ENCODE peak calls at places on chromosomes 3 and 15, in nine cellular contexts. L is left ventricle myocardium inferior, G is GM20000, Q is left lung, J is fibroblast of pulmonary artery, T is BE2C, M is adrenal gland, S is nephron progenitor cell, W is psoas muscle. K is an unnamed sample.
A peak's percentile ranks its signal among the peaks of the same experiment; 100 is the strongest.

GRCh38 chr15:81485806-81486205 is 111.8 kb upstream of the TMC3 start:
- DNase-seq in L (no peak), G (no peak), Q (no peak), J (no peak), T (peak; percentile 34), M (no peak), S (no peak), W (no peak), K (no peak)

GRCh38 chr15:33587773-33588172 is 277.0 kb downstream of the RYR3 start:
- DNase-seq in L (no peak), G (no peak), Q (no peak), J (peak; percentile 83), T (no peak), M (peak; percentile 66), S (no peak), W (no peak), K (no peak)

GRCh38 chr3:5431811-5432378 is 244.4 kb downstream of the EDEM1 start:
- DNase-seq in L (no peak), G (no peak), Q (no peak), J (no peak), T (no peak), M (no peak), S (no peak), W (no peak), K (no peak)

GRCh38 chr3:100400424-100400781 is 486 bp downstream of the TOMM70 start:
- DNase-seq in L (no peak), G (no peak), Q (no peak), J (peak; percentile 16), T (peak; percentile 23), M (peak; percentile 60), S (no peak), W (no peak), K (peak; percentile 35)

GRCh38 chr3:60017631-60018030 is 967.8 kb upstream of the CFAP20DC start:
- DNase-seq in L (no peak), G (peak; percentile 2), Q (no peak), J (no peak), T (no peak), M (no peak), S (no peak), W (no peak), K (peak; percentile 36)

GRCh38 chr3:126355777-126356372 is 1.3 kb downstream of the KLF15 start:
- DNase-seq in L (peak; percentile 98), G (peak; percentile 59), Q (peak; percentile 93), J (peak; percentile 94), T (peak; percentile 98), M (peak; percentile 99), S (peak; percentile 84), W (peak; percentile 98), K (no peak)

GRCh38 chr3:176183181-176183580 is 1014.1 kb downstream of the TBL1XR1 start:
- DNase-seq in L (no peak), G (no peak), Q (no peak), J (no peak), T (no peak), M (no peak), S (no peak), W (no peak), K (no peak)

GRCh38 chr3:139675327-139675726 is 2.4 kb downstream of the NMNAT3 start:
- DNase-seq in L (no peak), G (no peak), Q (no peak), J (no peak), T (no peak), M (no peak), S (no peak), W (no peak), K (no peak)

GRCh38 chr15:28006116-28006911 is 92.8 kb downstream of the OCA2 start:
- DNase-seq in L (no peak), G (no peak), Q (peak; percentile 28), J (no peak), T (no peak), M (no peak), S (no peak), W (no peak), K (no peak)

GRCh38 chr3:32571192-32571485 is 481 bp upstream of the DYNC1LI1 start:
- DNase-seq in L (no peak), G (no peak), Q (no peak), J (no peak), T (no peak), M (no peak), S (no peak), W (no peak), K (no peak)

GRCh38 chr3:32403663-32404062 is 12.0 kb downstream of the CMTM7 start:
- DNase-seq in L (no peak), G (no peak), Q (no peak), J (no peak), T (no peak), M (peak; percentile 5), S (no peak), W (no peak), K (no peak)

GRCh38 chr3:196127308-196128040 is 45.6 kb upstream of the TFRC start:
- DNase-seq in L (no peak), G (no peak), Q (no peak), J (no peak), T (no peak), M (no peak), S (no peak), W (no peak), K (no peak)

GRCh38 chr15:58684751-58685150 is 64.8 kb downstream of the ADAM10 start:
- DNase-seq in L (no peak), G (no peak), Q (no peak), J (no peak), T (no peak), M (no peak), S (no peak), W (no peak), K (no peak)

DNA sequence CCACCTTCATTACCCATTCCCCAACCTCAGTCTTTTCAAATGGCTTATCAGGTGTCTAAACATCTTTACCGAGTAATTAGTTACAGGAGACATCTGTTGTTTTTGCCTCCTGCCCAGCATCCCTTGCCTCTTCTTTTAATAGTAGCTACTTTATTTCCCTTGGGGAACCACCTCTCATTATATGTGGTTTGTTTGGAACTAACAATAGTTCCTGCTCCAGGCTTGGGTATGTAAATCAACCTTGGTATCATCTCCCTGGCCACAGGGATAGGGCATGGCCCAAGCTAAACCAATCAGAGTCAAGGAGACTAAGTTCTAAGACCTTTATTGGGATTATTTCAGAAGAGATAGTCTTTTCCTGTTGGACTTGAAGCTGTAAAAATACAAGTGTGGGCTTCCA is 76.6 kb downstream of the ETV5 start:
- DNase-seq in L (no peak), G (no peak), Q (no peak), J (no peak), T (no peak), M (no peak), S (no peak), W (no peak), K (no peak)
- TF ChIP-seq CTCF in L (no peak), G (no peak), Q (no peak), J (no peak), T (no peak), M (no peak), S (no peak), W (no peak), K (no peak)

DNA sequence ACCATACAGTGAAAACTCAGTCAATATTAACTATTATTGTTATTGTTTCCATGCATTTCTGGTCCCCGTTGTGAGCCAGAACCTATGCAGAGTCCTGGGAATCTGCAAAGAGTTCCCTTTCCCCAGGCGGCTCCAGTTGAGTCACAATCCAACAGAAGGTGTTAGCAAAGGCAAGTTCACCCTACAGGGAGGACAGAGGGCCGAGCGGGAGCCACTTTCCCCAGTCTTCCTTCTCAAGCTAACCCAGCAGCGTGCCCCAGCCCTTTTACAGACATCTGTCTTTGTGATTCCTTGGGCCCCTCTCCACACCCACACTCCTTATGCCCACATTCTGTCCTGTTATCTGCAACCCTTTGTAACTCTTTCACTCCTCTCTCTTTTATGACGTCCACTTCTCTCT is 13.1 kb upstream of the LTF start:
- DNase-seq in L (no peak), G (no peak), Q (no peak), J (no peak), T (no peak), M (no peak), S (no peak), W (no peak), K (no peak)
- TF ChIP-seq CTCF in L (no peak), G (no peak), Q (no peak), J (no peak), T (no peak), M (no peak), S (no peak), W (no peak), K (no peak)

DNA sequence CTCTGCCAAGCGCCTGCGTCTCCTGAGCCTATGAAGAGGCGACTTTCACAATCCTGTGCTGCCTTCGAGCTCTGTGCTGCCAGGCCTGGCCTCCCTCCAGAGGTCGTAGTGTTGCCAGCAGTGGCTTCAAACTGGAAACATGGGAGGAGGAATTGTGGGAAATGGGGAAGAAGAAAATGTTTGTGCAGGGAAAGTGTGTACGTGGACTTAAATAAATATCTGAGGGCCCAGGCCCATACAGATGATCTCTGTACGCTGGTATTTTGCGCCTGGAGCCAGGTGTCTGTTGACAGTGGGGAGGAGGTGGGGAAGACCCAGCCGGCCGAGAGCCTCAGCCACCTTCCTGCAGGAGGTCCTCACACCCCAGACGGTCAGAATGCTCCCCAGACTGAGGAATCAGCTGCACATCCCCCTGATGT is 44.6 kb downstream of the ZBTB38 start:
- DNase-seq in L (peak; percentile 93), G (no peak), Q (peak; percentile 88), J (peak; percentile 82), T (no peak), M (peak; percentile 97), S (no peak), W (peak; percentile 95), K (no peak)
- TF ChIP-seq CTCF in L (no peak), G (no peak), Q (no peak), J (no peak), T (no peak), M (peak; percentile 6), S (no peak), W (no peak), K (no peak)

DNA sequence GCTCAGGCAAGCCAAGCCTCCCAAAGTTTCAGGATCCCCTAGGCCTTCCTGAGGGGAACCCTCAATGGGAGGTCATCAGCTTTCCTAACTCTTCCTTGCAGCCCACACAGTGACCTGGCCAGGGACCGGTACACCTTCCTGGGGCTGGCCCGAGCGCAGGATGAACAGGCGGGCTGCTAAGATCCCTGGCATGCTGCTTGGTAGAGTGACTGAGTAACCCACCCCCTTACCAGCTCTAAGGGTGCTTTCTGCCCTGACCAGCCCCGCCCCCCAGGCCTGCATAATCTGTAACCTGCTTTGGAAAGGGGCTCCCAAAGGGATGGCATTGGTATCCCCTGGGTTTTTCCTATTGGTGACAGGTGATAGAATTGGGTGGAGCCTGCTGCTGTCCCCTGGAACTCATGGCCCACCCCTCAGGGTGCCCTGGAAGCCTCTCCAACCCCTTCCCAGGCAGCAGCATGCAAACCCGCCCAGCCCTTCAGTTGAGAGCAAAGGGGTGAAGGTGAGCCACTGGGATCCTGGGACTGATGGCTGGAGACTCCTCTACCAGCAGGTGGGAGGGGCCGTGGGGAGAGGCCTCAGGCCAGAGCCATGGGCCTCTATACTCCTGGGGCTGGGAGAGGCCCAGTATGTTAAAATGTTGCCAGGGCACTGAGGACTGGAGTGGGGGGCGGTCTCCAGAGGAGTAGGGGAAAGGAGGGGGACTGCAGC is 11.0 kb upstream of the KIF7 start:
- DNase-seq in L (no peak), G (no peak), Q (no peak), J (no peak), T (peak; percentile 21), M (peak; percentile 50), S (no peak), W (no peak), K (no peak)
- TF ChIP-seq CTCF in L (no peak), G (no peak), Q (no peak), J (no peak), T (no peak), M (no peak), S (no peak), W (no peak), K (no peak)